ENCODE peak calls at places on chromosome 21, in nine cellular contexts. One of them, this sample, is unnamed.

GRCh38 chr21:31630062-31630711 is 29.3 kb upstream of the SOD1 start:
- DNase-seq in GM23248: peak; percentile 30
- DNase-seq in HCT116: peak; percentile 75
- DNase-seq in PC-3: peak; percentile 99
- DNase-seq in hepatocyte: peak; percentile 33
- DNase-seq in neural progenitor cell: no peak
- DNase-seq in GM23338: no peak
- DNase-seq in SK-N-SH: no peak
- DNase-seq in MM.1S: no peak
- DNase-seq in this sample: no peak

GRCh38 chr21:38903578-38904193 is 98.0 kb downstream of the ETS2 start:
- DNase-seq in SK-N-SH: no peak
- DNase-seq in MM.1S: no peak
- DNase-seq in HCT116: no peak
- DNase-seq in neural progenitor cell: peak; percentile 15
- DNase-seq in GM23338: no peak
- DNase-seq in PC-3: no peak
- DNase-seq in GM23248: no peak
- DNase-seq in hepatocyte: peak; percentile 61
- DNase-seq in this sample: no peak

GRCh38 chr21:38879912-38880577 is 74.3 kb downstream of the ETS2 start:
- DNase-seq in PC-3: no peak
- DNase-seq in neural progenitor cell: no peak
- DNase-seq in hepatocyte: no peak
- DNase-seq in MM.1S: no peak
- DNase-seq in GM23248: no peak
- DNase-seq in HCT116: no peak
- DNase-seq in SK-N-SH: no peak
- DNase-seq in GM23338: no peak
- DNase-seq in this sample: no peak

GRCh38 chr21:38679531-38679930 is 126.2 kb upstream of the ETS2 start:
- DNase-seq in HCT116: no peak
- DNase-seq in PC-3: peak; percentile 63
- DNase-seq in GM23248: peak; percentile 83
- DNase-seq in SK-N-SH: no peak
- DNase-seq in neural progenitor cell: no peak
- DNase-seq in GM23338: no peak
- DNase-seq in MM.1S: peak; percentile 77
- DNase-seq in hepatocyte: no peak
- DNase-seq in this sample: no peak

GRCh38 chr21:46527801-46528200 is 69.1 kb downstream of the DIP2A start:
- DNase-seq in GM23338: no peak
- DNase-seq in MM.1S: no peak
- DNase-seq in neural progenitor cell: peak; percentile 23
- DNase-seq in SK-N-SH: no peak
- DNase-seq in hepatocyte: no peak
- DNase-seq in GM23248: no peak
- DNase-seq in PC-3: no peak
- DNase-seq in HCT116: no peak
- DNase-seq in this sample: no peak

GRCh38 chr21:19621837-19622496 is 1218.4 kb upstream of the TMPRSS15 start:
- DNase-seq in neural progenitor cell: no peak
- DNase-seq in hepatocyte: no peak
- DNase-seq in GM23338: no peak
- DNase-seq in HCT116: no peak
- DNase-seq in GM23248: no peak
- DNase-seq in PC-3: no peak
- DNase-seq in MM.1S: no peak
- DNase-seq in SK-N-SH: no peak
- DNase-seq in this sample: no peak

GRCh38 chr21:45470087-45470515 is 65.1 kb downstream of the COL18A1 start:
- DNase-seq in PC-3: no peak
- DNase-seq in HCT116: no peak
- DNase-seq in hepatocyte: no peak
- DNase-seq in neural progenitor cell: no peak
- DNase-seq in GM23338: no peak
- DNase-seq in MM.1S: no peak
- DNase-seq in SK-N-SH: no peak
- DNase-seq in GM23248: peak; percentile 12
- DNase-seq in this sample: no peak

GRCh38 chr21:21631961-21632360 is 633.8 kb downstream of the NCAM2 start:
- DNase-seq in GM23248: peak; percentile 62
- DNase-seq in neural progenitor cell: no peak
- DNase-seq in MM.1S: no peak
- DNase-seq in GM23338: no peak
- DNase-seq in PC-3: peak; percentile 31
- DNase-seq in hepatocyte: no peak
- DNase-seq in SK-N-SH: no peak
- DNase-seq in HCT116: no peak
- DNase-seq in this sample: no peak

DNA sequence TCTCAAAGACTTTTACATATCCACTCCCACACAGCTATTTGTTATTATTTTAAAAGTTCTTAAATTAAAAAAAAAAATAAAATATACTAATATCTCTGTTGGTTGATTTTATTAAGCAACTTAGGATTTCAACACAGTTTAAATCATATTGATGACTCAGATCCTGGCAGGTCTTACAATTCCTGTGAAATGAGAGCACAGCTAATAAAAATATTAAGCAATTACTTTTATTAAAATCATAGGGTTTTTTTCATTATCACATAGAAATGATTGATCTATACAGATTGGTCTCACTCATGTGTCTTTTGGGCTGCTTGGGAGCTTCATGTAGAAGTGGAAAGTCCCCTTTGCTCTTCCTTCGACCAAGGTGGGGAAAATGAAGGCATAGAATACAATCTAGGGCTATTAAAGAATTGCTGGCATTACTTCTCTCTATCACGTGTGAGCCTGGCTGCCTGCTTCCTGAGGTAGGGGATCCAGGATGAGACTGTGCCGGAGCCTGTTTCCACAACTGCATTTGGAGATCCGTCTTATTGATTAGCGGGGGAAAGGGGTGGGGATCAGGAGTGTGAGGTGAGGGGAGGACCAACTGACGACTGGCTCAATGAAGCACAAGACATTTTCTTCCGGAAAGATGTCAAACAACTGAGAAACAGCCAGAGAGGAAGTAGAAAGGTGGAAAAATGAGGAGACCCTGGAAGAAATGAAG is 858.0 kb downstream of the USP25 start:
- DNase-seq in GM23338: peak; percentile 20
- DNase-seq in MM.1S: no peak
- DNase-seq in neural progenitor cell: peak; percentile 12
- DNase-seq in HCT116: no peak
- DNase-seq in PC-3: peak; percentile 59
- DNase-seq in GM23248: peak; percentile 89
- DNase-seq in hepatocyte: peak; percentile 15
- DNase-seq in SK-N-SH: peak; percentile 52
- DNase-seq in this sample: no peak
- TF ChIP-seq EZH2phosphoT487 in GM23338: no peak
- TF ChIP-seq EZH2phosphoT487 in MM.1S: no peak
- TF ChIP-seq EZH2phosphoT487 in neural progenitor cell: no peak
- TF ChIP-seq EZH2phosphoT487 in HCT116: no peak
- TF ChIP-seq EZH2phosphoT487 in PC-3: no peak
- TF ChIP-seq EZH2phosphoT487 in GM23248: no peak
- TF ChIP-seq EZH2phosphoT487 in hepatocyte: no peak
- TF ChIP-seq EZH2phosphoT487 in SK-N-SH: no peak
- TF ChIP-seq EZH2phosphoT487 in this sample: no peak

DNA sequence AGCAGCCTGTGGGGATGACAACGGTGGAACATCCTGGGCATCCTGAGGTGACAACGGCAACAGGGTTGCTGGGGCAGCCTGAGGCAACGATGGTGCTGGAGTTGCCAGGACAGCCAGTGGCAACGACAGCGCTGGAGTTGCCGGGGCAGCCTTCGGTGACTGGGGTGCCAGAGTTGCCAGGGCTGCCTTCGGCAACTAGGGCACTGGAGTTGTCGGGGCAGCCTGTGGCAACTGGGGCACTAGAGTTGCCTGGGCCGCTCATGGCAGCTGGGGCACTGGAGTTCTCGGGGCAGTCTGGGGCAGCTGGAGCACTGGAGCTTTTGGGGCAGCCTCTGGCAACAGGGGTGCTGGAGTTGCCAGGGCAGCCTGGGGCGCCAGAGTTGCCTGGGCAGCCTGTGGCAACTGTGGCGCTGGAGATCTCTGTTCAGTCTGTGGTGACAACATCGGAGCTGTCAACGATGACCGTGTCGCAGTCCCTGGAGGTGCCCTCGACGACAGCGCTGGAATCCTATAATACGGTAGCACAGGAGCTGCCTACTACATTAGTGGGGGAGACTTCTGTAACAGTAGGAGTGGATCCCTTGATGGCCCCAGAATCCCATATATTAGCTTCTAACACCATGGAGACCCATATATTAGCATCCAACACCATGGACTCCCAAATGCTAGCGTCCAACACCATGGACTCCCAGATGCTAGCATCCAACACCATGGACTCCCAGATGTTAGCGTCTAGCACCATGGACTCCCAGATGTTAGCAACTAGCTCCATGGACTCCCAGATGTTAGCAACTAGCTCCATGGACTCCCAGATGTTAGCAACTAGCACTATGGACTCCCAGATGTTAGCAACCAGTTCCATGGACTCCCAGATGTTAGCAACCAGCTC is 8.2 kb downstream of the SON start:
- DNase-seq in hepatocyte: no peak
- DNase-seq in HCT116: no peak
- DNase-seq in GM23338: no peak
- DNase-seq in MM.1S: no peak
- DNase-seq in GM23248: no peak
- DNase-seq in PC-3: no peak
- DNase-seq in neural progenitor cell: no peak
- DNase-seq in SK-N-SH: no peak
- DNase-seq in this sample: no peak
- H3K36me3 ChIP-seq in hepatocyte: no peaks in the 10 kb centered on the region
- H3K36me3 ChIP-seq in HCT116: peaks cover 74% of the 10 kb centered on the region
- H3K36me3 ChIP-seq in GM23338: peaks cover 69% of the 10 kb centered on the region
- H3K36me3 ChIP-seq in MM.1S: peaks cover 71% of the 10 kb centered on the region
- H3K36me3 ChIP-seq in GM23248: peaks cover 79% of the 10 kb centered on the region
- H3K36me3 ChIP-seq in PC-3: peaks cover 87% of the 10 kb centered on the region
- H3K36me3 ChIP-seq in neural progenitor cell: peaks cover 30% of the 10 kb centered on the region
- H3K36me3 ChIP-seq in SK-N-SH: peaks cover 87% of the 10 kb centered on the region
- H3K36me3 ChIP-seq in this sample: peaks cover 100% of the 10 kb centered on the region

GRCh38 chr21:42165901-42166300 is 53.0 kb upstream of the ABCG1 start:
- DNase-seq in SK-N-SH: no peak
- DNase-seq in hepatocyte: no peak
- DNase-seq in GM23338: no peak
- DNase-seq in MM.1S: no peak
- DNase-seq in neural progenitor cell: no peak
- DNase-seq in GM23248: no peak
- DNase-seq in PC-3: no peak
- DNase-seq in HCT116: no peak
- DNase-seq in this sample: no peak

GRCh38 chr21:42164818-42165217 is 54.1 kb upstream of the ABCG1 start:
- DNase-seq in GM23338: no peak
- DNase-seq in GM23248: no peak
- DNase-seq in SK-N-SH: no peak
- DNase-seq in HCT116: no peak
- DNase-seq in neural progenitor cell: no peak
- DNase-seq in MM.1S: no peak
- DNase-seq in hepatocyte: no peak
- DNase-seq in PC-3: no peak
- DNase-seq in this sample: no peak

GRCh38 chr21:42163511-42163863 is 55.5 kb upstream of the ABCG1 start:
- DNase-seq in PC-3: no peak
- DNase-seq in hepatocyte: no peak
- DNase-seq in GM23248: no peak
- DNase-seq in GM23338: no peak
- DNase-seq in HCT116: no peak
- DNase-seq in neural progenitor cell: no peak
- DNase-seq in MM.1S: no peak
- DNase-seq in SK-N-SH: no peak
- DNase-seq in this sample: no peak

GRCh38 chr21:42162831-42163510 is 56.0 kb upstream of the ABCG1 start:
- DNase-seq in PC-3: peak; percentile 12
- DNase-seq in SK-N-SH: no peak
- DNase-seq in MM.1S: no peak
- DNase-seq in GM23248: peak; percentile 16
- DNase-seq in GM23338: no peak
- DNase-seq in hepatocyte: no peak
- DNase-seq in neural progenitor cell: no peak
- DNase-seq in HCT116: no peak
- DNase-seq in this sample: peak; percentile 47

GRCh38 chr21:42164064-42164789 is 54.7 kb upstream of the ABCG1 start:
- DNase-seq in PC-3: peak; percentile 44
- DNase-seq in MM.1S: peak; percentile 66
- DNase-seq in GM23338: peak; percentile 58
- DNase-seq in hepatocyte: peak; percentile 63
- DNase-seq in SK-N-SH: peak; percentile 52
- DNase-seq in neural progenitor cell: peak; percentile 44
- DNase-seq in GM23248: no peak
- DNase-seq in HCT116: peak; percentile 29
- DNase-seq in this sample: peak; percentile 87
- H3K4me1 ChIP-seq in PC-3: peaks cover 3% of the 10 kb centered on the region
- H3K4me1 ChIP-seq in MM.1S: no peaks in the 10 kb centered on the region
- H3K4me1 ChIP-seq in GM23338: peaks cover 5% of the 10 kb centered on the region
- H3K4me1 ChIP-seq in hepatocyte: peaks cover 10% of the 10 kb centered on the region
- H3K4me1 ChIP-seq in SK-N-SH: no peaks in the 10 kb centered on the region
- H3K4me1 ChIP-seq in neural progenitor cell: peaks cover 5% of the 10 kb centered on the region
- H3K4me1 ChIP-seq in GM23248: no peaks in the 10 kb centered on the region
- H3K4me1 ChIP-seq in HCT116: peaks cover 16% of the 10 kb centered on the region
- H3K4me1 ChIP-seq in this sample: peaks cover 29% of the 10 kb centered on the region

GRCh38 chr21:43716376-43717165 is 2.4 kb upstream of the PDXK start:
- DNase-seq in PC-3: no peak
- DNase-seq in SK-N-SH: no peak
- DNase-seq in GM23248: peak; percentile 54
- DNase-seq in MM.1S: peak; percentile 97
- DNase-seq in HCT116: no peak
- DNase-seq in neural progenitor cell: no peak
- DNase-seq in GM23338: no peak
- DNase-seq in hepatocyte: no peak
- DNase-seq in this sample: peak; percentile 86

GRCh38 chr21:43708745-43709381 is 10.1 kb upstream of the PDXK start:
- DNase-seq in neural progenitor cell: no peak
- DNase-seq in MM.1S: no peak
- DNase-seq in HCT116: no peak
- DNase-seq in PC-3: no peak
- DNase-seq in GM23338: no peak
- DNase-seq in SK-N-SH: no peak
- DNase-seq in hepatocyte: no peak
- DNase-seq in GM23248: no peak
- DNase-seq in this sample: no peak

GRCh38 chr21:43707462-43707861 is 11.5 kb upstream of the PDXK start:
- DNase-seq in PC-3: no peak
- DNase-seq in hepatocyte: no peak
- DNase-seq in MM.1S: no peak
- DNase-seq in SK-N-SH: no peak
- DNase-seq in HCT116: no peak
- DNase-seq in neural progenitor cell: no peak
- DNase-seq in GM23248: no peak
- DNase-seq in GM23338: no peak
- DNase-seq in this sample: no peak

GRCh38 chr21:43717166-43717853 is 1.6 kb upstream of the PDXK start:
- DNase-seq in GM23248: no peak
- DNase-seq in SK-N-SH: no peak
- DNase-seq in GM23338: no peak
- DNase-seq in MM.1S: peak; percentile 79
- DNase-seq in HCT116: no peak
- DNase-seq in PC-3: no peak
- DNase-seq in hepatocyte: no peak
- DNase-seq in neural progenitor cell: no peak
- DNase-seq in this sample: peak; percentile 34

DNA sequence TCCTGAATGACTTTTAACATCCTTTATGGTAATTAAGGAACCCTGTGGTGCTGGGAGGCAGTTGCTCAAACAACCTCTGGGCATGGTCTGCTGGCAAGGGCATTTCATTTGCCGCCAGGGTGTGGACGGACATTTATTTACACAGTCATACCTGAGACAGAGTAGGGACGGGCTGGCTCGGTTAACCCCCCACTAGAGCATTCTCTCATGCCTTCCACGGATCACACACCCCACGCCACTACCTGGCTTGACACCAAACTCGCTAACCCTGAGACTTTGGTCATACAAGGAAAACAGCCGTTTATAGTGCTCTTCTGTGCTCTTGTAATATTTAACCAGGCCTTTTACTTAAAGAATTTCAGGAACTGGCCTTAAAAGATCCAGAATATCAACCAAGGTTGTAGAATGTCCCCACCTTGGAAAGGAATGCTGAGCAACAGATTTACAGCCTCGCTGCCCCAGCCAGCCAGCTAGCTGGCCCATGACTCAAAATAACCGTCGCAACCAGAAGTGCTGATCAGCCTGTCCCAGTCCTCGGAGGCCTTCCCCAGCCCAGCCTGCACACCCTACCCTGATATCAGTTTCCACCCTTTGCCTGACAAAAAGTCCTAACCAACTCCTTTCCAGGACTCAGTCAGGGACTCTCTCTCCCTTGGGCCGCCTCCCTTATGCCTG is 6.5 kb upstream of the PDXK start:
- DNase-seq in SK-N-SH: no peak
- DNase-seq in MM.1S: no peak
- DNase-seq in GM23248: peak; percentile 78
- DNase-seq in PC-3: peak; percentile 98
- DNase-seq in GM23338: no peak
- DNase-seq in hepatocyte: peak; percentile 85
- DNase-seq in HCT116: peak; percentile 72
- DNase-seq in neural progenitor cell: no peak
- DNase-seq in this sample: no peak
- TF ChIP-seq EZH2phosphoT487 in SK-N-SH: no peak
- TF ChIP-seq EZH2phosphoT487 in MM.1S: no peak
- TF ChIP-seq EZH2phosphoT487 in GM23248: no peak
- TF ChIP-seq EZH2phosphoT487 in PC-3: no peak
- TF ChIP-seq EZH2phosphoT487 in GM23338: no peak
- TF ChIP-seq EZH2phosphoT487 in hepatocyte: no peak
- TF ChIP-seq EZH2phosphoT487 in HCT116: no peak
- TF ChIP-seq EZH2phosphoT487 in neural progenitor cell: no peak
- TF ChIP-seq EZH2phosphoT487 in this sample: no peak

This sample was measured in OCI-LY7.